ENCODE peak calls at places on chromosomes 16 and 17, in seven cellular contexts. J, Z, Q, N, K, P and X are unnamed samples.
A peak's percentile ranks its signal among the peaks of the same experiment; 100 is the strongest.

GRCh38 chr17:74200112-74200511 is 3.4 kb upstream of the RPL38 start:
- DNase-seq in J (no peak), Z (no peak), Q (no peak), N (no peak), K (no peak), P (no peak), X (no peak)

GRCh38 chr17:5380491-5381135 is 38.8 kb downstream of the NUP88 start:
- DNase-seq in J (no peak), Z (no peak), Q (no peak), N (no peak), K (no peak), P (no peak), X (no peak)

GRCh38 chr17:17205368-17206148 is 575 bp downstream of the PLD6 start:
- DNase-seq in J (peak; percentile 79), Z (no peak), Q (peak; percentile 74), N (peak; percentile 61), K (peak; percentile 83), P (no peak), X (peak; percentile 91)

GRCh38 chr16:87950765-87951549 is at the start of gene BANP:
- DNase-seq in J (peak; percentile 99), Z (peak; percentile 96), Q (peak; percentile 99), N (peak; percentile 96), K (peak; percentile 99), P (peak; percentile 98), X (peak; percentile 100)

GRCh38 chr17:34178047-34178446 is 77.0 kb upstream of the CCL2 start:
- DNase-seq in J (no peak), Z (no peak), Q (no peak), N (no peak), K (no peak), P (no peak), X (no peak)

GRCh38 chr16:55642611-55643010 is 13.2 kb upstream of the SLC6A2 start:
- DNase-seq in J (no peak), Z (no peak), Q (no peak), N (no peak), K (no peak), P (no peak), X (no peak)

GRCh38 chr17:80244871-80245509 is 15.7 kb upstream of the RNF213 start:
- DNase-seq in J (no peak), Z (no peak), Q (no peak), N (no peak), K (no peak), P (no peak), X (peak; percentile 56)

GRCh38 chr17:17681744-17682292 is 560 bp downstream of the RAI1 start:
- DNase-seq in J (peak; percentile 40), Z (no peak), Q (peak; percentile 54), N (peak; percentile 55), K (peak; percentile 68), P (no peak), X (peak; percentile 90)

GRCh38 chr16:20866161-20866772 is 33.9 kb downstream of the DCUN1D3 start:
- DNase-seq in J (peak; percentile 39), Z (no peak), Q (no peak), N (no peak), K (no peak), P (no peak), X (no peak)

GRCh38 chr16:74999683-75000480 is 1.1 kb downstream of the ZNRF1 start:
- DNase-seq in J (peak; percentile 72), Z (peak; percentile 66), Q (peak; percentile 80), N (peak; percentile 54), K (peak; percentile 76), P (no peak), X (peak; percentile 91)

GRCh38 chr17:13016881-13017622 is 775 bp downstream of the ELAC2 start:
- DNase-seq in J (no peak), Z (no peak), Q (no peak), N (no peak), K (no peak), P (no peak), X (no peak)

GRCh38 chr16:2846511-2847310 is 11.3 kb downstream of the PRSS22 start:
- DNase-seq in J (no peak), Z (no peak), Q (no peak), N (no peak), K (no peak), P (no peak), X (peak; percentile 36)

GRCh38 chr16:83969771-83970429 is 1.9 kb downstream of the NECAB2 start:
- DNase-seq in J (no peak), Z (no peak), Q (no peak), N (no peak), K (peak; percentile 56), P (no peak), X (no peak)

GRCh38 chr17:46167826-46168569 is 25.2 kb downstream of the KANSL1 start:
- DNase-seq in J (no peak), Z (no peak), Q (no peak), N (no peak), K (no peak), P (no peak), X (no peak)

DNA sequence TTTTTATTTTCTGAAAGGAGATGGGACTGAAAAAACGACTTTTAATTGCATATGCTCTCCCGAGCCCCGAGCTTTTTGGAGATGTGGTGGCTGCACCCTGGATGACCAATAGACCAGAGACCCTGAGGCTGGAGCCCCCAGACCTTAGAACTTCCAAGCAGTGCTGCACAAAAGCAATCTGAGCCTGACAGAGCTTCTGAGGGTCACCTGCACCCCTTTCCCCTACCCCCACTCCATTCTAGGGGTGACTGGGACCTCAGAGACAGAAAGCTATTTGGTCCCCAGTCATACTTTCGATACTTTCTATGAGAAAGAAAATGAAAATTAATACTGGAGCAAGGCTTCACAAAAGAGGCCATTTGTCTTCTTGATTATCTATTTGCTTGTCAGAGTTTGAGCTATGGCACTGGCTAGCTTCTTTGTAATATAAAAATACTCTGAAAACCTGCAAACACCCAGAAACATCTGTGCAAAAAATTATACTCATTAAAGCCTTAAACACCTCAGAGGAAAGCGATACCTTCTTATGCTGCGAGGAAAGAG is 3.6 kb downstream of the HOXB4 start:
- DNase-seq in J (no peak), Z (no peak), Q (no peak), N (no peak), K (no peak), P (no peak), X (no peak)
- H3K27me3 ChIP-seq in J (no peaks in the 10 kb centered on the region), Z (peaks cover 41% of the 10 kb centered on the region), Q (no peaks in the 10 kb centered on the region), N (peaks cover 21% of the 10 kb centered on the region), K (no peaks in the 10 kb centered on the region), P (no peaks in the 10 kb centered on the region), X (peaks cover 61% of the 10 kb centered on the region)

DNA sequence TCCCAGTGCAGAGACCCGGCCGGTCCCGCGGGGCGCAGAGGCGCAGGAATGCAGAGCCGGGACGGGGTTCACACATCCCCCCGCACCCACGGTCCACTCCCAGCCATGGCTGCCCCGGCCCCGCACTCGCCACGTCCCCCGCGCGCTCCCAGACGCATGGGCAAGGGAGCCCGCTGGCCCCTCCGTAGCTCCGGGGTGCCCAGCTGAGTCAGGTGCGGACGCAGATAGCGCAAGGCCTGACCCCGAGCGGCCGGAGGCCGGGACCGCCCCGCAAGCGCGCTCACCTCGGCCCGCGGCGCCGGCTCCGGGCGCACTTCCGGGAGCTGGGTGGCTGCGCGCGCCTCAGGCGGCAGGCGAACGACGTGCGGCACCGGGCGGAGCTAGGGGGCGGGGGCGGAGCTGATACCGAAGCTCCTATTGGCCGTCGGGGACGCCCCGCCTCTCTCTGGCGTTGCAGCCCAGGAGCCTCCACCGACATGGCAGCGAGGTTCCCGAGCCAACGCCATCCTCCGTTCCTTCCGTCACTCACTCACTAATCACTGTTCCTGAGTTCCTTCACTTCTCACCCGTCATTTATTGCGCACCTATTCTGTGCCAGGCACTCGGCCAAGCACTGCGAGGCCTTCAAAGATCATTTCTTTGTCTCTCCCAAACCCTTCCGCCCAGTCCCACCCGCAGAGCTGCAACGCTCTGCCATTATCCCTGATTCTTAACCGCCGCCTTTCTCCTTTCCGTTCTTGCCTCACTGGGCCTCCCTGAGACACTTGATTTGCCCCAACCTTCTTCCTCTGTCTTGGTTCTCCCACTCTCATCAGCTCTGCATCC is at the start of gene ZNF18:
- DNase-seq in J (peak; percentile 99), Z (peak; percentile 95), Q (peak; percentile 98), N (peak; percentile 96), K (peak; percentile 98), P (peak; percentile 94), X (peak; percentile 99)
- TF ChIP-seq CTCF in J (no peak), Z (no peak), Q (no peak), N (no peak), K (peak; percentile 15), P (no peak), X (peak; percentile 28)

GRCh38 chr17:39197380-39198185 is at the start of gene CACNB1:
- DNase-seq in J (peak; percentile 73), Z (peak; percentile 65), Q (peak; percentile 85), N (peak; percentile 80), K (peak; percentile 68), P (no peak), X (peak; percentile 90)
- TF ChIP-seq POLR2A in J (peak; percentile 50), Z (no peak), Q (no peak), N (peak; percentile 45), K (peak; percentile 11), P (peak; percentile 42), X (no peak)

GRCh38 chr17:40596261-40596919 is 31.1 kb upstream of the CCR7 start:
- DNase-seq in J (no peak), Z (no peak), Q (peak; percentile 88), N (no peak), K (no peak), P (no peak), X (no peak)

GRCh38 chr17:40600486-40601046 is 35.3 kb upstream of the CCR7 start:
- DNase-seq in J (no peak), Z (no peak), Q (no peak), N (no peak), K (no peak), P (peak; percentile 62), X (no peak)

GRCh38 chr17:40598021-40598927 is 33.0 kb upstream of the CCR7 start:
- DNase-seq in J (no peak), Z (no peak), Q (no peak), N (no peak), K (no peak), P (peak; percentile 72), X (peak; percentile 80)

GRCh38 chr17:40597168-40598020 is 32.1 kb upstream of the CCR7 start:
- DNase-seq in J (no peak), Z (no peak), Q (no peak), N (no peak), K (no peak), P (peak; percentile 58), X (no peak)

DNA sequence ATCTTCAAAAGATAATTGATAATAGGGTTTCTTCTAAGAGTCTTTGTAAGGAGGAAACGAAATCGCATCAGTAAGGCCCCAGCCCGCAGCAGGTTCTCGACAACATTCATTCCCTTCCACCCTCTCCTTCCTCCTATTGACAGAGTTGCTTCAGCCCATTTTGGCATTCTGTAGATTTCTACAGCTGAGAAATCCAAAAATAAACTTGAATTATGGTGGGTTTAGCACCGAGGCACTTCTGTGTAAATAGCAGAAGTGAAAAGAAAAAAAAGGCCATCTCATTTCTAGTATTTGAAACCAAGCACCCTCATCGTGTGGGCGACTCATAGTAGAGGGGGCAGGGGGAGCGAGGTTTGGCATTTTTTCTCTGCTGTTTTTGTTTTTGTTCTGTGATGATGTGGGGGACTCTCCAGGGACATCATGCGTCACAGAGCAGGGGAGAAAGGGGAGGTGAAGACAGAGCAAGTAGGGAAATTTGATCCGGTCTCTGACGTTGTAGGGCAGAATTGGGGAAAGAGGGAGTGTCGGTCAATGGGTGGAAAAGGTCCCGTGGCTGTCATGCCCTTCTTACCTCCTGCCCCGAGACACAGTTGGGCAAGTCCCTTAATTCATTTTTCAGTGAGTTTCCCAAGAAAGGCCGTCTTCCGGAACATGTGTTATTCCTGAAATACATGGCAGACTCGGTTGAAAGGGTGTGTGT is 33.8 kb upstream of the CCR7 start:
- DNase-seq in J (no peak), Z (no peak), Q (no peak), N (peak; percentile 32), K (no peak), P (peak; percentile 78), X (peak; percentile 71)
- H3K27me3 ChIP-seq in J (no peaks in the 10 kb centered on the region), Z (no peaks in the 10 kb centered on the region), Q (no peaks in the 10 kb centered on the region), N (no peaks in the 10 kb centered on the region), K (no peaks in the 10 kb centered on the region), P (no peaks in the 10 kb centered on the region), X (no peaks in the 10 kb centered on the region)